ENCODE peak calls at places on chromosome X, in four cellular contexts. J, C, W and T are unnamed samples.

GRCh38 chrX:129747533-129747932 is 8.8 kb downstream of the XPNPEP2 start:
- DNase-seq in J (no peak), C (no peak), W (no peak), T (no peak)

GRCh38 chrX:147803948-147804347 is 107.8 kb upstream of the FMR1 start:
- DNase-seq in J (peak; percentile 1), C (peak; percentile 51), W (peak; percentile 5), T (no peak)

GRCh38 chrX:118216488-118216887 is 99.9 kb upstream of the KLHL13 start:
- DNase-seq in J (no peak), C (no peak), W (no peak), T (no peak)

GRCh38 chrX:45749375-45749774 is 548.7 kb upstream of the DIPK2B start:
- DNase-seq in J (no peak), C (peak; percentile 57), W (no peak), T (no peak)

GRCh38 chrX:19867938-19868337 is 19.5 kb downstream of the SH3KBP1 start:
- DNase-seq in J (no peak), C (no peak), W (no peak), T (no peak)

GRCh38 chrX:132497432-132497831 is 8.6 kb upstream of the MBNL3 start:
- DNase-seq in J (no peak), C (no peak), W (no peak), T (no peak)

GRCh38 chrX:71111141-71111843 is at the start of gene IL2RG:
- DNase-seq in J (no peak), C (no peak), W (no peak), T (no peak)

GRCh38 chrX:11185861-11186260 is 74.7 kb downstream of the HCCS start:
- DNase-seq in J (no peak), C (no peak), W (no peak), T (no peak)

GRCh38 chrX:72539822-72540221 is 32.8 kb downstream of the HDAC8 start:
- DNase-seq in J (no peak), C (no peak), W (no peak), T (no peak)

GRCh38 chrX:69387559-69388487 is 116.3 kb upstream of the NALF2 start:
- DNase-seq in J (peak; percentile 66), C (peak; percentile 55), W (peak; percentile 26), T (no peak)